ENCODE peak calls at places on chromosome 14, in nine cellular contexts. X is stimulated activated CD8-positive, alpha-beta memory T cell treated with anti-CD3 and anti-CD28 coated beads, Interleukin-4, amount 100 ng/mL, for 24 hours; T is cardiac fibroblast; R is anterior cingulate cortex; Y is glutamatergic neuron; L is progenitor cell of endocrine pancreas; H is lower leg skin; G is T-cell; Z is lower lobe of right lung. J is an unnamed sample.
A peak's percentile ranks its signal among the peaks of the same experiment; 100 is the strongest.

GRCh38 chr14:104291123-104292000 is 153.0 kb downstream of the KIF26A start:
- DNase-seq in T (no peak), Z (peak; percentile 25), X (no peak), H (peak; percentile 68), L (peak; percentile 58), Y (peak; percentile 75), G (no peak), R (no peak), J (no peak)

GRCh38 chr14:106308839-106309389 is 782.5 kb downstream of the TMEM121 start:
- DNase-seq in G (peak; percentile 28), R (no peak), Y (no peak), H (no peak), L (no peak), T (peak; percentile 9), X (peak; percentile 67), Z (peak; percentile 67), J (no peak)

GRCh38 chr14:54756656-54757392 is 145.8 kb downstream of the GCH1 start:
- DNase-seq in G (no peak), H (no peak), Y (no peak), X (no peak), Z (no peak), R (no peak), L (no peak), T (no peak), J (no peak)

GRCh38 chr14:103628684-103629502 is at the start of gene KLC1:
- DNase-seq in Y (peak; percentile 90), G (peak; percentile 83), X (peak; percentile 79), Z (peak; percentile 87), R (peak; percentile 78), T (peak; percentile 73), H (peak; percentile 97), L (peak; percentile 70), J (peak; percentile 74)

GRCh38 chr14:91399868-91400640 is 17.6 kb downstream of the CCDC88C start:
- DNase-seq in L (no peak), X (no peak), H (no peak), G (no peak), R (no peak), Y (no peak), Z (no peak), T (no peak), J (no peak)

GRCh38 chr14:68670344-68670725 is 122.5 kb downstream of the ZFP36L1 start:
- DNase-seq in R (no peak), T (no peak), Z (no peak), G (no peak), X (no peak), L (no peak), Y (no peak), H (peak; percentile 82), J (no peak)

GRCh38 chr14:103296007-103296406 is 38.0 kb upstream of the EIF5 start:
- DNase-seq in X (no peak), Y (no peak), G (no peak), Z (no peak), H (peak; percentile 15), R (no peak), L (no peak), T (peak; percentile 69), J (peak; percentile 79)

GRCh38 chr14:59254146-59254910 is 65.9 kb downstream of the DAAM1 start:
- DNase-seq in Y (no peak), X (no peak), R (peak; percentile 48), Z (peak; percentile 65), T (peak; percentile 91), L (no peak), G (no peak), H (peak; percentile 87), J (peak; percentile 97)

GRCh38 chr14:29421156-29421728 is 506.4 kb downstream of the PRKD1 start:
- DNase-seq in G (no peak), Z (no peak), Y (no peak), L (no peak), H (no peak), T (no peak), R (no peak), X (no peak), J (no peak)

GRCh38 chr14:63960926-63961567 is 108.2 kb downstream of the SYNE2 start:
- DNase-seq in X (no peak), G (no peak), H (no peak), Y (no peak), L (no peak), T (peak; percentile 42), R (no peak), Z (no peak), J (no peak)

GRCh38 chr14:36556811-36557433 is 25.5 kb downstream of the NKX2-8 start:
- DNase-seq in Y (peak; percentile 57), T (peak; percentile 31), L (no peak), R (peak; percentile 10), H (no peak), Z (no peak), X (peak; percentile 15), G (no peak), J (peak; percentile 21)

GRCh38 chr14:50396636-50397460 is at the start of gene CDKL1:
- DNase-seq in Z (peak; percentile 80), T (peak; percentile 63), X (peak; percentile 35), Y (peak; percentile 70), L (peak; percentile 53), G (peak; percentile 19), R (peak; percentile 14), H (peak; percentile 89), J (peak; percentile 85)

GRCh38 chr14:106694638-106695393 is 1168.4 kb downstream of the TMEM121 start:
- DNase-seq in Y (no peak), X (peak; percentile 43), H (no peak), R (no peak), G (peak; percentile 31), L (no peak), Z (peak; percentile 56), T (no peak), J (no peak)

GRCh38 chr14:96062506-96062905 is 23.3 kb downstream of the C14orf132 start:
- DNase-seq in L (no peak), R (no peak), G (no peak), X (no peak), Y (no peak), T (no peak), Z (peak; percentile 2), H (peak; percentile 61), J (no peak)

GRCh38 chr14:79568566-79568965 is 642.7 kb downstream of the DIO2 start:
- DNase-seq in G (no peak), T (peak; percentile 18), H (no peak), Z (no peak), R (peak; percentile 31), L (no peak), Y (no peak), X (no peak), J (no peak)

GRCh38 chr14:101470266-101470665 is 91.0 kb upstream of the DIO3 start:
- DNase-seq in T (no peak), L (no peak), G (no peak), H (peak; percentile 62), R (no peak), Z (no peak), X (no peak), Y (no peak), J (no peak)

GRCh38 chr14:36751116-36751515 is 89.5 kb downstream of the PAX9 start:
- DNase-seq in R (no peak), Y (no peak), G (no peak), Z (no peak), T (no peak), L (no peak), H (no peak), X (no peak), J (no peak)

GRCh38 chr14:89641495-89642162 is 224.6 kb upstream of the FOXN3 start:
- DNase-seq in Y (no peak), H (no peak), X (no peak), G (no peak), L (no peak), Z (no peak), T (no peak), R (no peak), J (no peak)

GRCh38 chr14:92651106-92651792 is 97.2 kb downstream of the LGMN start:
- DNase-seq in L (no peak), T (no peak), G (peak; percentile 73), Z (peak; percentile 86), X (peak; percentile 73), H (peak; percentile 90), R (peak; percentile 44), Y (no peak), J (no peak)

GRCh38 chr14:54312166-54312801 is 84.5 kb upstream of the CDKN3 start:
- DNase-seq in Y (no peak), X (no peak), Z (no peak), R (no peak), H (no peak), T (peak; percentile 90), G (no peak), L (no peak), J (peak; percentile 93)

J was measured in mesenchymal stem cell.